ENCODE peak calls at places on chromosomes 4 and X, in four cellular contexts. V, G, L and S are unnamed samples.
A peak's percentile ranks its signal among the peaks of the same experiment; 100 is the strongest.

GRCh38 chr4:149291463-149291862 is 524.2 kb downstream of the IQCM start:
- DNase-seq in V (peak; percentile 86), L (no peak), G (no peak), S (no peak)

GRCh38 chr4:14111730-14112171 is 484.2 kb upstream of the BOD1L1 start:
- DNase-seq in G (no peak), L (no peak), V (peak; percentile 11), S (no peak)

GRCh38 chrX:80765226-80765625 is 44.5 kb downstream of the BRWD3 start:
- DNase-seq in V (peak; percentile 51), G (no peak), L (no peak), S (no peak)

GRCh38 chrX:37425370-37425769 is 76.2 kb downstream of the PRRG1 start:
- DNase-seq in G (no peak), L (no peak), V (no peak), S (no peak)

GRCh38 chr4:100849319-100849718 is 331.5 kb upstream of the EMCN start:
- DNase-seq in G (no peak), L (no peak), V (no peak), S (no peak)

GRCh38 chr4:52841707-52842456 is 20.2 kb upstream of the RASL11B start:
- DNase-seq in G (no peak), V (peak; percentile 33), L (no peak), S (no peak)

GRCh38 chr4:152109585-152110509 is 349.0 kb upstream of the GATB start:
- DNase-seq in V (peak; percentile 18), G (no peak), L (no peak), S (no peak)

GRCh38 chr4:82128355-82128754 is 245.4 kb downstream of the HNRNPD start:
- DNase-seq in L (no peak), G (no peak), V (no peak), S (no peak)

GRCh38 chr4:38013461-38014366 is 53.5 kb downstream of the PTTG2 start:
- DNase-seq in L (peak; percentile 53), V (peak; percentile 28), G (no peak), S (no peak)

GRCh38 chr4:117324851-117325491 is 239.6 kb upstream of the TRAM1L1 start:
- DNase-seq in V (peak; percentile 69), G (no peak), L (no peak), S (no peak)

GRCh38 chr4:188619456-188620149 is 480.4 kb downstream of the TRIML1 start:
- DNase-seq in L (no peak), V (no peak), G (no peak), S (no peak)

GRCh38 chr4:2672700-2673099 is 83.4 kb downstream of the TNIP2 start:
- DNase-seq in V (no peak), L (no peak), G (no peak), S (no peak)

GRCh38 chrX:12115377-12115776 is 22.9 kb upstream of the FRMPD4 start:
- DNase-seq in V (no peak), L (no peak), G (no peak), S (no peak)

GRCh38 chr4:46886711-46887110 is 22.3 kb downstream of the COX7B2 start:
- DNase-seq in V (peak; percentile 37), G (no peak), L (no peak), S (no peak)

GRCh38 chr4:46586566-46586965 is 196.6 kb upstream of the GABRA2 start:
- DNase-seq in G (no peak), L (no peak), V (no peak), S (no peak)

GRCh38 chr4:166017804-166018203 is 144.8 kb downstream of the TLL1 start:
- DNase-seq in V (no peak), G (no peak), L (no peak), S (no peak)

GRCh38 chrX:80578518-80579105 is 158.4 kb downstream of the TENT5D start:
- DNase-seq in V (peak; percentile 2), G (no peak), L (no peak), S (no peak)

GRCh38 chr4:138789796-138790195 is 225.8 kb upstream of the NOCT start:
- DNase-seq in G (no peak), V (no peak), L (no peak), S (no peak)

GRCh38 chr4:22869235-22869634 is 176.5 kb downstream of the GBA3 start:
- DNase-seq in V (no peak), G (no peak), L (no peak), S (no peak)

GRCh38 chr4:24924309-24924781 is 11.5 kb upstream of the CCDC149 start:
- DNase-seq in V (peak; percentile 93), G (no peak), L (no peak), S (no peak)

GRCh38 chr4:113837397-113837796 is 75.9 kb upstream of the CAMK2D start:
- DNase-seq in G (no peak), L (no peak), V (peak; percentile 93), S (no peak)

GRCh38 chrX:13863326-13863725 is 46.4 kb upstream of the GPM6B start:
- DNase-seq in G (no peak), L (no peak), V (no peak), S (no peak)

GRCh38 chr4:79949186-79949585 is 123.8 kb downstream of the ANTXR2 start:
- DNase-seq in L (no peak), G (no peak), V (no peak), S (no peak)

GRCh38 chr4:90950385-90950841 is 823.2 kb downstream of the CCSER1 start:
- DNase-seq in V (peak; percentile 3), L (no peak), G (no peak), S (no peak)

GRCh38 chrX:68724531-68725020 is 77.1 kb downstream of the STARD8 start:
- DNase-seq in G (no peak), V (no peak), L (no peak), S (no peak)

GRCh38 chrX:13180807-13181206 is 136.4 kb upstream of the FAM9C start:
- DNase-seq in G (no peak), L (no peak), V (peak; percentile 51), S (no peak)

GRCh38 chrX:18874560-18875255 is 109.2 kb downstream of the PHKA2 start:
- DNase-seq in L (no peak), V (no peak), G (no peak), S (peak; percentile 74)

GRCh38 chrX:18873836-18874235 is 110.1 kb downstream of the PHKA2 start:
- DNase-seq in V (no peak), G (no peak), L (no peak), S (no peak)

GRCh38 chrX:18871970-18872369 is 111.9 kb downstream of the PHKA2 start:
- DNase-seq in L (no peak), G (no peak), V (no peak), S (no peak)

GRCh38 chrX:18872621-18873020 is 111.3 kb downstream of the PHKA2 start:
- DNase-seq in L (no peak), V (no peak), G (no peak), S (peak; percentile 52)

DNA sequence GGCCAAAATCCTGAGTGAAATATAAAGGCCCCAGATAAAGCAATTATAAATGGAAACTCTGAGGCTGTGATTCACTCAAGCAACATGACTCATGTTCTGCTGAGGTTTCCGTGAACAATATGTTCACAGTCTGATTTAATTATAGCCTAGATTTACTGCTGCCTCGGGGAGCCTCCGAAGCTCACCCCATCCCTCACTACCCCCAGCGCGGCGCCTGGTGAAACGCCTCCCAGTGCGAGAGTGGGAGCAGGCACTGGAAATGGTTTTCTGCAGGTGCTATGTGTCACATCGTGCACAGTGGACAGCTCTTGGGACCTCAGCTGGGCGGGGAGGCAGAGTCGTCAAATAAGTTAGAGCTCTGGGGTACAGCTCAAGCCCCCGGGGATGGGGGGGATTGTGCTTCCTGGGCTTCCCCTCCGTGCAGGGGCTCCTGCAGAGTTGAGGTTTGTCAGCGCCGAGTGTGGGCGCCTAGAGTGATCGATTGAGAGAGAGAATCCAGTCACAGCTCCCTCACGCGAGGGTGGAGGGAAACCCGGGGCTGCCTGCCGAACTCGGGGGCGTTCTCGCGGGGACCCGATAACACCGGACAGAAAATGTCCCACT is 110.6 kb downstream of the PHKA2 start:
- DNase-seq in G (no peak), V (peak; percentile 65), L (peak; percentile 34), S (no peak)
- H3K4me3 ChIP-seq in G (no peak overlapping the region), V (no peak overlapping the region), L (peak overlapping the region; percentile 25), S (no peak overlapping the region)

GRCh38 chr4:76801621-76802545 is 96.1 kb downstream of the SOWAHB start:
- DNase-seq in L (no peak), G (no peak), V (peak; percentile 50), S (no peak)

GRCh38 chr4:76804060-76804459 is 93.9 kb downstream of the SOWAHB start:
- DNase-seq in G (no peak), V (peak; percentile 21), L (no peak), S (no peak)

GRCh38 chr4:76800902-76801301 is 97.0 kb downstream of the SOWAHB start:
- DNase-seq in G (no peak), V (no peak), L (no peak), S (no peak)

GRCh38 chr4:76803522-76803921 is 94.4 kb downstream of the SOWAHB start:
- DNase-seq in G (no peak), V (peak; percentile 76), L (no peak), S (no peak)

DNA sequence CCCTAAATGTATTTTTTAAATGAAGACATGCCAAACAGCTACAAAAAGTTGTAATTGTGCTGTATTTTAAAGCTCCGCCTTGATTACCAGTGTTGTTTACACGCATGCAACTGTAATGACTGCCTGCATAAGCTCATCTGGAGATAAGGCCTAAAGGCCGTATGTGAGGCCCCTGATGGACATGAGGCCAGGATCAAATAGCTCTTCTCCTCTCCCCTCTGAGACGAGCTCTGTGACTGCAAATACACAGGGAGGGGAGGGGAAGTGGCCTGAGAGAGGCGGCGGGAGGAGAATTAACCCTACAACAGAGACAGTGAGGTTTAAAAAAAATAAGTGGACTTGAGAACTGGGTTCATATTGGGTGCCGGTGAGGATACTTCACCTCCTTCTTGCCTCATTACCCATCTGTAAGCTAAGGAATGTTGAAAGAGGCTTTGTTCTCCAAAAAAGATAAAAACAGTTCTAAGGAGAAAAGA is 95.4 kb downstream of the SOWAHB start:
- DNase-seq in G (no peak), V (no peak), L (no peak), S (no peak)
- H3K4me3 ChIP-seq in G (no peak overlapping the region), V (no peak overlapping the region), L (no peak overlapping the region), S (no peak overlapping the region)

GRCh38 chr4:173507471-173508385 is 22.3 kb downstream of the HAND2 start:
- DNase-seq in V (no peak), G (no peak), L (peak; percentile 13), S (peak; percentile 9)

GRCh38 chr4:173508386-173509002 is 21.5 kb downstream of the HAND2 start:
- DNase-seq in V (no peak), G (no peak), L (peak; percentile 19), S (peak; percentile 12)

GRCh38 chr4:173506780-173507211 is 23.2 kb downstream of the HAND2 start:
- DNase-seq in G (no peak), L (no peak), V (no peak), S (no peak)

GRCh38 chr4:173504181-173504503 is 25.9 kb downstream of the HAND2 start:
- DNase-seq in V (no peak), G (no peak), L (no peak), S (peak; percentile 58)

GRCh38 chr4:173505924-173506779 is 23.9 kb downstream of the HAND2 start:
- DNase-seq in V (peak; percentile 67), G (no peak), L (peak; percentile 66), S (no peak)
- H3K4me3 ChIP-seq in V (no peak overlapping the region), G (no peak overlapping the region), L (peak overlapping the region; percentile 25), S (no peak overlapping the region)

DNA sequence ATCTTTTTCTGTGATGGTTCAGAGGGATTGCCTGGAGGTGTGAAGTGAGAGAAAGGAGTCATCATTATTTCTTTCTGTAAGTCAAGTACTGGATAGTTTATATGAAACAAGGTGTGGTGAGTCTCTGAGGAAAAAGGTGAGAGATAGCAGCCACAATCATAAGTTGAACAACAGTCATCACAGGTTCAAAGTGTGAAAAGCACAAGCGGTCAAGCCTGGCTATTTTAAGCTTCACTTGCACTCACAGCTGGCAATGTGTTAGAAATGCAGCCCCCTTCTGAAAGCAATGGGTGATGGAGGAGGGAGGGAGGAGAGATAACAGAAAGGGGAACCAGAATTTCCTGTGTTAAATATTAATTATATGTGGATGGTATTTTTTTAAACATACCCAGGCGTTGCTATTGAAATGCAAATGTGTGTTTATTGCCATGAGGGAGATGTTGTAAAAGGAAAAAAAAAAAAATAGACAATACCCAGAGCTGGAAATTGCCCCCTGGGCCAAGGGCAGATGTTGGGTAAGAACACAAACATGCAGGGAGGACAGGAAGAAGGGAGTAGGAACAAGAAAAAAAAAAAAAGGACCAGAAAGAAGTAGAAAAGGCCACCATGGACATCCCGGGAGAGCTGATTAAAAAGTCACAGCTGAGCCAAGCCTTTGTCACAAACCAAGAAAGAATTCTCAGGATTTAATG is 26.8 kb upstream of the BMP3 start:
- DNase-seq in V (no peak), G (no peak), L (no peak), S (no peak)
- H3K4me3 ChIP-seq in V (no peak overlapping the region), G (no peak overlapping the region), L (no peak overlapping the region), S (no peak overlapping the region)